ENCODE peak calls at places on chromosomes 11 and 22, in nine cellular contexts. T is cardiac fibroblast, K is ascending aorta, H is foreskin fibroblast, R is bronchial epithelial cell, D is type B pancreatic cell, G is heart left ventricle, J is psoas muscle, N is choroid plexus epithelial cell. Y is an unnamed sample.

GRCh38 chr22:22953796-22954195 is 66.2 kb downstream of the IGLL5 start:
- DNase-seq in T (no peak), N (no peak), G (no peak), K (no peak), J (no peak), R (no peak), H (no peak), D (no peak), Y (no peak)

GRCh38 chr11:73359930-73360742 is 16.1 kb upstream of the RELT start:
- DNase-seq in K (no peak), H (no peak), T (peak), G (no peak), J (peak), D (no peak), R (no peak), N (peak), Y (no peak)

GRCh38 chr22:28976588-28976987 is 85.0 kb downstream of the C22orf31 start:
- DNase-seq in H (peak), J (no peak), D (no peak), R (peak), K (no peak), G (no peak), N (peak), T (peak), Y (no peak)

GRCh38 chr11:111303476-111303875 is 5.1 kb downstream of the POU2AF3 start:
- DNase-seq in K (no peak), G (no peak), H (no peak), N (no peak), D (no peak), J (no peak), R (peak), T (no peak), Y (no peak)

GRCh38 chr22:29987143-29987542 is 93.1 kb upstream of the HORMAD2 start:
- DNase-seq in K (no peak), G (no peak), J (no peak), T (no peak), H (no peak), D (no peak), R (no peak), N (no peak), Y (no peak)

GRCh38 chr11:61897387-61898246 is 6.3 kb upstream of the FADS3 start:
- DNase-seq in H (peak), G (peak), T (peak), J (peak), N (peak), R (peak), D (peak), K (no peak), Y (peak)

GRCh38 chr11:72274435-72274834 is 30.5 kb upstream of the PHOX2A start:
- DNase-seq in R (no peak), T (peak), J (no peak), G (no peak), H (no peak), N (peak), D (no peak), K (no peak), Y (no peak)

GRCh38 chr11:104222464-104222863 is 58.5 kb upstream of the PDGFD start:
- DNase-seq in R (no peak), J (no peak), D (no peak), T (no peak), N (no peak), G (no peak), H (no peak), K (no peak), Y (no peak)

GRCh38 chr11:57001674-57002401 is 13.1 kb downstream of the OR5AK2 start:
- DNase-seq in J (no peak), G (no peak), R (no peak), D (no peak), H (peak), T (peak), N (peak), K (no peak), Y (no peak)

GRCh38 chr22:47107431-47107830 is 345.0 kb downstream of the TBC1D22A start:
- DNase-seq in H (peak), T (peak), R (peak), G (no peak), K (no peak), N (peak), J (no peak), D (no peak), Y (no peak)

GRCh38 chr11:20670932-20671403 is 1.6 kb downstream of the NELL1 start:
- DNase-seq in N (no peak), R (no peak), J (no peak), H (no peak), T (no peak), K (no peak), G (no peak), D (no peak), Y (no peak)

GRCh38 chr11:116773203-116774112 is 671 bp upstream of the BUD13 start:
- DNase-seq in H (peak), R (peak), N (peak), D (no peak), G (no peak), K (no peak), T (no peak), J (no peak), Y (no peak)

GRCh38 chr11:79011357-79011756 is 429.5 kb downstream of the TENM4 start:
- DNase-seq in K (no peak), J (no peak), T (no peak), G (no peak), D (peak), N (no peak), H (no peak), R (no peak), Y (no peak)

GRCh38 chr22:48918585-48919186 is 909.0 kb downstream of the BRD1 start:
- DNase-seq in G (no peak), K (no peak), D (no peak), H (no peak), T (no peak), R (no peak), J (no peak), N (no peak), Y (no peak)

GRCh38 chr11:69801513-69802335 is 17.5 kb downstream of the FGF3 start:
- DNase-seq in R (no peak), T (peak), G (no peak), D (no peak), J (no peak), N (peak), H (no peak), K (no peak), Y (no peak)

GRCh38 chr11:13970986-13971385 is 8.5 kb downstream of the SPON1 start:
- DNase-seq in J (no peak), T (peak), H (no peak), N (no peak), D (no peak), R (peak), G (peak), K (no peak), Y (no peak)

GRCh38 chr22:47918936-47919505 is 1156.6 kb downstream of the TBC1D22A start:
- DNase-seq in D (no peak), J (no peak), T (no peak), H (no peak), K (no peak), N (no peak), R (no peak), G (no peak), Y (no peak)

GRCh38 chr11:72574534-72575460 is 99.4 kb downstream of the PDE2A start:
- DNase-seq in J (no peak), T (no peak), R (no peak), D (no peak), G (no peak), N (no peak), K (no peak), H (no peak), Y (peak)

GRCh38 chr11:116643521-116643920 is 129.3 kb downstream of the BUD13 start:
- DNase-seq in D (no peak), J (no peak), K (no peak), H (no peak), R (no peak), T (no peak), G (no peak), N (no peak), Y (no peak)

GRCh38 chr11:69259072-69259471 is 34.9 kb upstream of the MYEOV start:
- DNase-seq in R (peak), K (no peak), D (no peak), G (no peak), J (no peak), T (no peak), N (no peak), H (no peak), Y (no peak)

GRCh38 chr11:100536979-100537378 is 150.1 kb upstream of the ARHGAP42 start:
- DNase-seq in K (no peak), T (no peak), J (no peak), R (peak), D (no peak), N (no peak), G (no peak), H (no peak), Y (no peak)

GRCh38 chr22:46471901-46472721 is 65.3 kb downstream of the CELSR1 start:
- DNase-seq in T (no peak), J (no peak), N (no peak), R (peak), D (no peak), K (no peak), H (no peak), G (peak), Y (no peak)

GRCh38 chr11:46392421-46393230 is 1.1 kb upstream of the CHRM4 start:
- DNase-seq in R (peak), D (peak), H (peak), N (peak), K (no peak), J (peak), T (peak), G (peak), Y (peak)

GRCh38 chr11:93936416-93936815 is 84.7 kb upstream of the HEPHL1 start:
- DNase-seq in N (no peak), K (no peak), G (no peak), T (no peak), R (no peak), D (no peak), H (no peak), J (no peak), Y (no peak)

GRCh38 chr22:23779083-23779482 is 6.4 kb downstream of the MMP11 start:
- DNase-seq in N (no peak), J (no peak), T (no peak), G (no peak), K (no peak), D (no peak), R (no peak), H (no peak), Y (no peak)

GRCh38 chr11:44927174-44927661 is 23.5 kb downstream of the TP53I11 start:
- DNase-seq in T (peak), D (peak), H (peak), K (no peak), G (peak), J (peak), R (peak), N (peak), Y (peak)

GRCh38 chr11:119976805-119977583 is 160.9 kb downstream of the TRIM29 start:
- DNase-seq in N (no peak), G (no peak), T (no peak), J (no peak), R (no peak), H (no peak), K (no peak), D (no peak), Y (no peak)

GRCh38 chr11:55714982-55715888 is 53.2 kb downstream of the OR4C6 start:
- DNase-seq in J (no peak), N (no peak), T (no peak), R (no peak), G (no peak), D (no peak), H (no peak), K (no peak), Y (no peak)

GRCh38 chr11:43789700-43790443 is 90.8 kb upstream of the ALKBH3 start:
- DNase-seq in G (no peak), J (no peak), N (peak), H (peak), D (no peak), R (peak), K (no peak), T (peak), Y (no peak)

GRCh38 chr11:94820480-94820879 is 52.3 kb downstream of the AMOTL1 start:
- DNase-seq in R (no peak), J (no peak), T (no peak), G (no peak), D (no peak), K (no peak), N (no peak), H (no peak), Y (no peak)

GRCh38 chr11:116406042-116406441 is 366.7 kb downstream of the BUD13 start:
- DNase-seq in K (no peak), H (no peak), R (peak), G (no peak), T (no peak), N (no peak), D (no peak), J (no peak), Y (no peak)

GRCh38 chr11:33692013-33692504 is 8.6 kb downstream of the C11orf91 start:
- DNase-seq in D (no peak), H (peak), N (peak), R (peak), T (peak), J (peak), K (peak), G (peak), Y (no peak)

GRCh38 chr11:96218901-96219300 is 124.1 kb downstream of the MAML2 start:
- DNase-seq in K (no peak), G (no peak), N (no peak), D (no peak), J (no peak), R (no peak), T (no peak), H (no peak), Y (no peak)

GRCh38 chr11:8959546-8960166 is 4.6 kb downstream of the TMEM9B start:
- DNase-seq in D (no peak), H (peak), T (peak), R (peak), K (no peak), N (peak), J (no peak), G (no peak), Y (no peak)

GRCh38 chr11:70913715-70914231 is 338.6 kb downstream of the SHANK2 start:
- DNase-seq in N (no peak), R (no peak), H (no peak), D (no peak), G (no peak), K (no peak), T (no peak), J (no peak), Y (no peak)

GRCh38 chr11:130631119-130631518 is 182.7 kb downstream of the ADAMTS15 start:
- DNase-seq in K (no peak), H (peak), N (peak), T (peak), D (no peak), R (peak), J (no peak), G (no peak), Y (no peak)

GRCh38 chr11:62614275-62614674 is 1.2 kb downstream of the ROM1 start:
- DNase-seq in H (peak), N (no peak), G (no peak), D (no peak), T (no peak), R (peak), J (no peak), K (no peak), Y (no peak)

GRCh38 chr11:7500251-7500650 is 13.5 kb upstream of the PPFIBP2 start:
- DNase-seq in D (no peak), K (no peak), J (no peak), T (no peak), H (no peak), N (no peak), R (no peak), G (no peak), Y (no peak)

GRCh38 chr11:7501894-7502293 is 11.9 kb upstream of the PPFIBP2 start:
- DNase-seq in D (no peak), K (no peak), R (no peak), G (no peak), H (no peak), T (no peak), N (no peak), J (no peak), Y (no peak)

GRCh38 chr11:7499046-7499445 is 13.7 kb downstream of the OLFML1 start:
- DNase-seq in T (no peak), H (no peak), G (no peak), D (no peak), J (no peak), N (no peak), K (no peak), R (no peak), Y (no peak)

GRCh38 chr11:7498193-7498592 is 12.9 kb downstream of the OLFML1 start:
- DNase-seq in J (no peak), K (no peak), N (no peak), R (no peak), H (no peak), G (no peak), D (no peak), T (no peak), Y (no peak)

DNA sequence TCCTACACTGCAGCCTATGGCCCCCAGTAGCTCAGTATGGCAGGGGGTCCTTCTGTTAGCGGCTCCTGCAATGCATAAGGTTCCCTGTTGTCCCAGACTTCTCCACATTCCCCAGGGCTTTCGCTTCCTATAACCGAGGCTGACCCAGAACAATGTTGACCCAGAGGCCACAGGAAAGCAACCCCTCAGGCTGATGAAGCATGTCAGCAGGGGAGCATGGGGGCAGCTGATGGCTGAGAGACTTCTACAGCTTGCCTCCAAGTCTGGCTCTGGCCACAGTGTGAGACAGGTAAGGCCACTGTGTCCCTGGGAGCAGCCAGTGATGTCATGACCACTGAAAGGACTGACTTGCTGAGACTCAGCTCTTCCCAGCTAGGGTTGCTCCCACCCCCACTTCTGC is 12.5 kb upstream of the PPFIBP2 start:
- DNase-seq in K (no peak), H (no peak), G (no peak), J (no peak), R (no peak), D (no peak), N (no peak), T (no peak), Y (no peak)
- TF ChIP-seq CTCF in K (no peak), H (no peak), G (no peak), J (no peak), R (no peak), D (no peak), N (no peak), T (no peak), Y (no peak)

GRCh38 chr11:66497206-66497605 is 13.2 kb upstream of the BBS1 start:
- DNase-seq in D (no peak), N (no peak), G (no peak), K (no peak), R (no peak), T (no peak), J (no peak), H (no peak), Y (no peak)

GRCh38 chr11:66494458-66494857 is 14.2 kb downstream of the DPP3 start:
- DNase-seq in K (no peak), D (no peak), H (no peak), J (no peak), G (no peak), T (no peak), N (no peak), R (no peak), Y (no peak)

GRCh38 chr11:66494935-66495334 is 14.7 kb downstream of the DPP3 start:
- DNase-seq in J (no peak), R (no peak), D (no peak), K (no peak), N (no peak), G (no peak), H (no peak), T (no peak), Y (no peak)

GRCh38 chr11:66493124-66493523 is 12.9 kb downstream of the DPP3 start:
- DNase-seq in G (no peak), N (no peak), H (no peak), D (no peak), T (no peak), J (peak), K (no peak), R (no peak), Y (no peak)

DNA sequence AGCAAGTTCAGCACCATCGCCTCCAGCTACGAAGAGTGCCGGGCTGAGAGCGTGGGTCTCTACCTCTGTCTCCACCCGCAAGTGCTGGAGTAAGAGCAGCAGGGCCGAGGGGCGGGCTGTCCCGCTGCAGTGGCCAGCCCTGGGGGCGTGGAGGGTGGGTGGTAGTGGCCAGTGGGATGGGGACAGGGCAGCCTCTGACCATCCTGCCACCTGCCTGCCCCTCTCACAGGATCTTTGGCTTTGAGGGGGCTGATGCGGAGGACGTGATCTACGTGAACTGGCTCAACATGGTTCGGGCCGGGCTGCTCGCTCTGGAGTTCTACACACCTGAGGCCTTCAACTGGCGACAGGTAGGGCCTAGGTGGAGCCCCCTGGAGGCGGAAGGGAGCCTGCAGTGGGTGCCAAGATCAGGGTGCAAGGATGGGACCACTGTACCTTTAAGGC is 15.0 kb upstream of the BBS1 start:
- DNase-seq in G (no peak), N (no peak), T (no peak), H (no peak), J (peak), D (no peak), R (no peak), K (no peak), Y (no peak)
- TF ChIP-seq CTCF in G (no peak), N (peak), T (peak), H (no peak), J (no peak), D (peak), R (peak), K (no peak), Y (no peak)

GRCh38 chr11:76674517-76675400 is 4.2 kb upstream of the LRRC32 start:
- DNase-seq in N (no peak), D (no peak), R (no peak), T (no peak), J (no peak), G (no peak), K (no peak), H (no peak), Y (no peak)
- TF ChIP-seq CTCF in N (peak), D (peak), R (no peak), T (no peak), J (no peak), G (no peak), K (no peak), H (no peak), Y (no peak)

DNA sequence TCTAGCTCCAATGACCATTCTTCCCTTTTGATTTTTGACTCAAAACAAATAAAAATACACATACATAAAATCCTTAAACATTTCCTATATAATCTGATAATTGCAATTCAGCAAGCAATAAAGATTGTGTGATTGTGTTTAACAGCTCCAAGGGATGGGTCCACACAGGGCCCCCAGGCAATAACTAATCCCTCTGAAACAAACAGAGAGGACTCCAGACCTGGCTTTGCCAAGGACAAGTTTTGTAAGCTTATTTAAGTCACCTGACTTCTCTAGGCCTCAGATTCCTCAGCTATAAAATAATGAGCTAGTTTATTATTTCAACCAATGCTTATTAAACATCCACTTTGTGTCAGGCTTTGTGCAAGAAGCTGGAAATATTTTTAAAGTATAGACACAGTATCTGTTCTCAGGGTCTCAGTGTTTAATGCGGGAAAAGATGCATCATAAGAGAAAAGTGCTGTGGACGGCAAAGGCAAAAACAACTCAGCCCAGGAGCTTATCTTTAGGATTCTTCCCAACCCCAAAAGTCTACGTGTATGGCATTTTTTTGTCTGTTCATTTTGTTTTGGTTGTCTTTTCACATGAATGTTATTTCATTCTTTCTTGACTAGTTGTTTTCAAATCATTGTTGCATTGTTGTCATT is 20.1 kb downstream of the FZD4 start:
- DNase-seq in R (no peak), K (no peak), H (no peak), D (no peak), T (no peak), J (no peak), N (no peak), G (no peak), Y (no peak)
- TF ChIP-seq CTCF in R (no peak), K (no peak), H (no peak), D (no peak), T (no peak), J (no peak), N (no peak), G (no peak), Y (no peak)

GRCh38 chr22:43270314-43270908 is 72.8 kb downstream of the SCUBE1 start:
- DNase-seq in G (no peak), N (peak), J (no peak), K (no peak), R (no peak), T (no peak), H (no peak), D (no peak), Y (no peak)
- TF ChIP-seq CTCF in G (no peak), N (peak), J (no peak), K (no peak), R (no peak), T (peak), H (peak), D (peak), Y (no peak)

Y was measured in natural killer cell.